ENCODE peak calls at places on chromosomes 12 and 14, in seven cellular contexts. I, E, M, N, H, U and D are unnamed samples.

GRCh38 chr14:23057757-23058653 is 685 bp upstream of the CDH24 start:
- DNase-seq in I (peak; percentile 87), E (peak; percentile 96), M (peak; percentile 40), N (peak; percentile 80), H (peak; percentile 79), U (peak; percentile 92), D (peak; percentile 98)

GRCh38 chr12:93514853-93515252 is 47.5 kb downstream of the MRPL42 start:
- DNase-seq in I (no peak), E (no peak), M (no peak), N (no peak), H (no peak), U (no peak), D (no peak)

GRCh38 chr12:87809916-87810315 is 219.3 kb downstream of the C12orf50 start:
- DNase-seq in I (no peak), E (no peak), M (no peak), N (no peak), H (no peak), U (no peak), D (no peak)

GRCh38 chr12:106245767-106246166 is 2.1 kb downstream of the CKAP4 start:
- DNase-seq in I (no peak), E (no peak), M (no peak), N (no peak), H (peak; percentile 79), U (no peak), D (no peak)

GRCh38 chr12:52230364-52231281 is 2.4 kb upstream of the KRT7 start:
- DNase-seq in I (no peak), E (no peak), M (no peak), N (no peak), H (no peak), U (no peak), D (no peak)

GRCh38 chr12:78183854-78184253 is 353.2 kb downstream of the NAV3 start:
- DNase-seq in I (no peak), E (no peak), M (no peak), N (no peak), H (no peak), U (no peak), D (no peak)

GRCh38 chr14:38951451-38951850 is 151.6 kb downstream of the SEC23A start:
- DNase-seq in I (no peak), E (no peak), M (no peak), N (no peak), H (no peak), U (no peak), D (no peak)

GRCh38 chr12:74441872-74442271 is 95.8 kb upstream of the ATXN7L3B start:
- DNase-seq in I (no peak), E (no peak), M (no peak), N (no peak), H (no peak), U (no peak), D (no peak)

GRCh38 chr14:101506921-101507300 is 54.4 kb upstream of the DIO3 start:
- DNase-seq in I (no peak), E (peak; percentile 5), M (no peak), N (no peak), H (no peak), U (no peak), D (no peak)

GRCh38 chr12:39127401-39127800 is 222.0 kb upstream of the CPNE8 start:
- DNase-seq in I (peak; percentile 22), E (no peak), M (no peak), N (no peak), H (peak; percentile 64), U (peak; percentile 3), D (no peak)

GRCh38 chr12:126663304-126664094 is 1598.3 kb downstream of the AACS start:
- DNase-seq in I (peak; percentile 40), E (no peak), M (no peak), N (peak; percentile 33), H (peak; percentile 32), U (peak; percentile 1), D (peak; percentile 52)

GRCh38 chr12:99154264-99154982 is 493.1 kb upstream of the GARIN6 start:
- DNase-seq in I (no peak), E (peak; percentile 11), M (no peak), N (no peak), H (no peak), U (no peak), D (peak; percentile 49)

GRCh38 chr12:80821513-80822000 is 104.8 kb downstream of the MYF5 start:
- DNase-seq in I (no peak), E (peak; percentile 54), M (no peak), N (no peak), H (no peak), U (no peak), D (no peak)

GRCh38 chr12:94207467-94208432 is 59.4 kb downstream of the PLXNC1 start:
- DNase-seq in I (no peak), E (no peak), M (peak; percentile 89), N (no peak), H (no peak), U (no peak), D (no peak)

GRCh38 chr12:15278816-15279658 is 43.3 kb upstream of the PTPRO start:
- DNase-seq in I (no peak), E (no peak), M (no peak), N (no peak), H (no peak), U (no peak), D (no peak)

GRCh38 chr12:113987261-113988063 is 21.3 kb upstream of the RBM19 start:
- DNase-seq in I (no peak), E (no peak), M (no peak), N (no peak), H (no peak), U (peak; percentile 87), D (no peak)

GRCh38 chr14:101767618-101768362 is 6.3 kb downstream of the PPP2R5C start:
- DNase-seq in I (no peak), E (no peak), M (no peak), N (no peak), H (no peak), U (no peak), D (no peak)

GRCh38 chr14:34554540-34555250 is 15.2 kb upstream of the EAPP start:
- DNase-seq in I (no peak), E (no peak), M (no peak), N (no peak), H (no peak), U (no peak), D (no peak)

GRCh38 chr12:87813476-87814234 is 215.5 kb downstream of the C12orf50 start:
- DNase-seq in I (no peak), E (no peak), M (no peak), N (no peak), H (no peak), U (no peak), D (no peak)

GRCh38 chr12:67534671-67535070 is 113.9 kb upstream of the DYRK2 start:
- DNase-seq in I (no peak), E (no peak), M (no peak), N (no peak), H (no peak), U (no peak), D (no peak)

GRCh38 chr14:53882684-53883083 is 73.9 kb downstream of the BMP4 start:
- DNase-seq in I (no peak), E (no peak), M (no peak), N (no peak), H (peak; percentile 49), U (peak; percentile 81), D (no peak)

GRCh38 chr12:23949212-23950010 is at the start of gene SOX5:
- DNase-seq in I (peak; percentile 60), E (peak; percentile 30), M (no peak), N (peak; percentile 19), H (no peak), U (peak; percentile 75), D (peak; percentile 45)

GRCh38 chr12:102765736-102766135 is 151.3 kb downstream of the PAH start:
- DNase-seq in I (no peak), E (no peak), M (no peak), N (no peak), H (no peak), U (no peak), D (no peak)

GRCh38 chr12:50017653-50018052 is 7.6 kb downstream of the RACGAP1 start:
- DNase-seq in I (no peak), E (no peak), M (no peak), N (no peak), H (no peak), U (no peak), D (no peak)

GRCh38 chr14:71320734-71321555 is 413.7 kb downstream of the PCNX1 start:
- DNase-seq in I (peak; percentile 59), E (peak; percentile 51), M (no peak), N (peak; percentile 56), H (no peak), U (no peak), D (no peak)
- TF ChIP-seq SP1 in I (no peak), E (no peak), M (no peak), N (no peak), H (no peak), U (no peak), D (no peak)

DNA sequence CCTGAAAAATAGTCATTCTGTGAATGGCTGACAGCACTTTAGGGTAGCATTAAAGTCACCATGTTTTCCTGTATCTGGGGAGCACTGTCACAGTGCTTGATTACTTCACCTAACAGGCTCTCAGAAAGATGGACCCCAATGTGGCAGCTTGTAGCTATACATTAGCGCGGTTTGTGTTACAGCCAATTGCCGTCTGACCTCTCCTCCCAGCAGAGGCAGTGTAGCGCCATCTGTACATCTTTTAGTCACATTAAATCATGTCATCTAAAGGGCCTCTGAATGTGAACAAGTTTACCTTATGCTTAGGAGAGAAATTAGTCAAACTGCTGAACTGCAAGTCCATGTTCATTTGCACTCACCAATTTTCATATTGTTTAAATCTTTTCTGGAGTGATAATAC is 113.7 kb downstream of the LMO3 start:
- DNase-seq in I (no peak), E (peak; percentile 13), M (no peak), N (no peak), H (no peak), U (no peak), D (no peak)
- TF ChIP-seq SP1 in I (no peak), E (no peak), M (no peak), N (no peak), H (no peak), U (no peak), D (no peak)

GRCh38 chr14:33369972-33370371 is 431.3 kb downstream of the NPAS3 start:
- DNase-seq in I (no peak), E (no peak), M (peak; percentile 33), N (no peak), H (no peak), U (no peak), D (no peak)

GRCh38 chr14:33364536-33364935 is 425.9 kb downstream of the NPAS3 start:
- DNase-seq in I (peak; percentile 43), E (no peak), M (no peak), N (no peak), H (no peak), U (no peak), D (no peak)

GRCh38 chr14:33363687-33364086 is 425.0 kb downstream of the NPAS3 start:
- DNase-seq in I (no peak), E (no peak), M (no peak), N (no peak), H (no peak), U (no peak), D (no peak)

DNA sequence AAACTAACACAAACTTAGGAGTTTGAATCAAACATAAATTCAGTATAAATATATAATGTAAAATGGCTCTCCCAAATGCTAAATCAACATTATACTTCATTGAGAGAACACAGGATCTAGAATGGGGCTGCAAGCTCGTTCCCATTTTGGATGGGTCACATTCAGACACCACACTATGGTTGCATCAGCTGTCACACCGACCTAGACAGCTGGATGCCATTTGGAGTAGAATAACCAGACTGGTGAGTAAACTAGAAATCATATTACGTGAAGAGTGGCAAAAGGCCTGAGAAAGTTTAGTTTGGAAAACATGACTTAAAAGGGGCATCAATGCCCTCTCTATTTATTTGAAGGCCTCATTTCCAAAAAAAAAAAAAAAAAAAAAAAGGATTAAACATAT is 430.4 kb downstream of the NPAS3 start:
- DNase-seq in I (no peak), E (no peak), M (no peak), N (no peak), H (no peak), U (no peak), D (no peak)
- TF ChIP-seq SP1 in I (no peak), E (no peak), M (no peak), N (no peak), H (no peak), U (no peak), D (no peak)

GRCh38 chr12:124847675-124848074 is 16.0 kb downstream of the SCARB1 start:
- DNase-seq in I (no peak), E (no peak), M (no peak), N (no peak), H (no peak), U (peak; percentile 63), D (no peak)
- TF ChIP-seq SP1 in I (no peak), E (no peak), M (no peak), N (no peak), H (no peak), U (no peak), D (no peak)